ENCODE peak calls at places on chromosomes 3 and 15, in nine cellular contexts. R, Q, N, X, G, T, P, J and D are unnamed samples.

GRCh38 chr15:82122754-82123400 is 77.1 kb upstream of the MEX3B start:
- DNase-seq in R (peak; percentile 76), P (peak; percentile 26), J (no peak), N (no peak), X (no peak), T (peak; percentile 95), Q (peak; percentile 97), G (peak; percentile 91), D (peak; percentile 94)

GRCh38 chr3:66488492-66488891 is 12.3 kb downstream of the LRIG1 start:
- DNase-seq in P (no peak), T (no peak), N (no peak), Q (no peak), X (no peak), J (no peak), G (no peak), R (no peak), D (no peak)

GRCh38 chr15:65421360-65422215 is 1.2 kb downstream of the IGDCC4 start:
- DNase-seq in N (no peak), T (no peak), J (peak; percentile 83), Q (no peak), G (no peak), X (peak; percentile 52), R (peak; percentile 33), P (no peak), D (no peak)

GRCh38 chr3:192816274-192816853 is 89.0 kb upstream of the FGF12 start:
- DNase-seq in Q (peak; percentile 85), X (peak; percentile 52), J (no peak), N (no peak), P (peak; percentile 50), R (no peak), T (no peak), G (peak; percentile 50), D (peak; percentile 65)

GRCh38 chr3:52452570-52453221 is 1.1 kb downstream of the TNNC1 start:
- DNase-seq in N (no peak), T (no peak), X (peak; percentile 91), G (no peak), R (no peak), Q (no peak), J (no peak), P (no peak), D (no peak)

GRCh38 chr3:101780661-101781060 is 1.6 kb downstream of the NXPE3 start:
- DNase-seq in G (no peak), J (no peak), R (peak; percentile 36), P (no peak), T (peak; percentile 48), N (no peak), X (no peak), Q (peak; percentile 86), D (peak; percentile 67)

GRCh38 chr3:184560992-184561328 is 625 bp upstream of the EPHB3 start:
- DNase-seq in P (no peak), X (no peak), G (no peak), Q (no peak), R (no peak), T (no peak), N (no peak), J (no peak), D (no peak)

GRCh38 chr3:61181874-61182273 is 69.4 kb downstream of the FHIT start:
- DNase-seq in X (no peak), G (no peak), Q (peak; percentile 1), R (no peak), T (no peak), J (peak; percentile 64), N (peak; percentile 64), P (peak; percentile 3), D (peak; percentile 91)

GRCh38 chr3:185188816-185189215 is 36.0 kb upstream of the C3orf70 start:
- DNase-seq in Q (no peak), X (no peak), N (no peak), R (no peak), T (no peak), G (no peak), J (no peak), P (no peak), D (no peak)

GRCh38 chr15:67322481-67322880 is 67.9 kb downstream of the IQCH start:
- DNase-seq in G (no peak), J (no peak), T (no peak), R (no peak), Q (peak; percentile 41), X (no peak), P (no peak), N (no peak), D (no peak)

GRCh38 chr15:38620851-38621594 is 56.4 kb upstream of the RASGRP1 start:
- DNase-seq in T (no peak), J (no peak), R (no peak), Q (no peak), G (no peak), P (no peak), X (no peak), N (no peak), D (no peak)

DNA sequence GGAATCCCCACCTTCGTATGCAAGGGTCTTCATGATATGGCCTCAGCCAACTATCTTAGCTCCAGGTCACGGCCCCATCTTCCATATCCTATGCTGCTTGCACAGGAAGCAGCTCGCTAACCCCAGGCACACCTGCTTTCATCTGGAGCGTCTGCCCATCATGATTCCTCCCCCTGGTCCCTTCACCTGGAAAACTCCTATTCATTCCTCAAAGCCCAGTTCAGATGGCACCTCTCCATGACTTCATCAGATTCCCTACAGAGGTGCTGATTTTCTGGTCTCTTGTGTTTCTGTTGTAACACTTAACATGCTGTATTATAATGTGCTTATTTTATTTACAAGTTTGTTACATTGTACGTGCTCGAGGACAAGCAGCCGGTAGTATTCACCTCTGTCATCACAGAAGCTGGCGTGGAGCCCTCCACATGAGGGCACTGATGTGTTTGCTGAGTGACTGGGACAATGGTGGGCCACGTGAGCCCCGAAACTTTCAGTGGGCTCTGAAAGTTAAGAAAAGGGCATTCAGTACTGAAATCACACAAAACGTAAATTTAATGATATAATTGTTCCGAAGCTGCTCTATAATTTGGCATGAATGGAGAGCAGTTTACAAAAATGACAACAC is 16.2 kb downstream of the MUC20 start:
- DNase-seq in N (no peak), J (no peak), Q (no peak), G (no peak), X (no peak), T (no peak), R (no peak), P (no peak), D (no peak)
- TF ChIP-seq CTCF in N (no peak), J (no peak), Q (no peak), G (no peak), X (no peak), T (no peak), R (no peak), P (no peak), D (no peak)

GRCh38 chr3:164679245-164679644 is 399.1 kb downstream of the SI start:
- DNase-seq in R (no peak), P (no peak), Q (no peak), T (no peak), N (no peak), X (no peak), J (no peak), G (no peak), D (no peak)

GRCh38 chr3:164677317-164677716 is 401.0 kb downstream of the SI start:
- DNase-seq in T (no peak), Q (no peak), P (no peak), R (no peak), J (no peak), G (no peak), X (no peak), N (no peak), D (no peak)

DNA sequence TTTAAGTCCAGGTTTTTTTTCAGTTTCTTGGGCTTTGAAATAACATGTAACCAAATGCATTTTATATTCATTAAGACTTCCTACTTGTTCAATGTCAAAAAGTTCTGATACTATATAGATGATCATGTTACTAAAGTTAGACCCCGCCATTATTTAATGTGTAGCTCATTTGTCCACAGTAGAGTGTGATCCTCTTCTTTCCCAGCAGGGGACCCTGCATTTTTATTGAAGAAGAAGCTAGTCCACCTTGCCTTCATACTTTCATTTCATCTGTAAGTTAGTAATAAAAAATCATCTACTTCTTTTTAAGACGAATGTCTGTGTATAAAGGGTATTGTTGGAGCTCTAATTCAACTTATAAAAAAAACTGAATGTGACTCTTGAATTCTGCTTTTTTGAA is 404.6 kb downstream of the SI start:
- DNase-seq in G (no peak), R (no peak), T (no peak), X (no peak), P (peak; percentile 15), J (no peak), Q (no peak), N (no peak), D (peak; percentile 16)
- TF ChIP-seq CTCF in G (no peak), R (no peak), T (no peak), X (no peak), P (peak; percentile 34), J (no peak), Q (no peak), N (no peak), D (no peak)

GRCh38 chr3:124396397-124396796 is 333.9 kb upstream of the UMPS start:
- DNase-seq in P (no peak), N (no peak), T (no peak), R (no peak), X (no peak), J (no peak), G (no peak), Q (no peak), D (no peak)

GRCh38 chr3:124395165-124395564 is 335.1 kb upstream of the UMPS start:
- DNase-seq in X (no peak), Q (no peak), P (no peak), J (no peak), T (no peak), R (no peak), G (no peak), N (no peak), D (no peak)

GRCh38 chr3:124395584-124396340 is 334.5 kb upstream of the UMPS start:
- DNase-seq in P (no peak), X (no peak), T (no peak), R (peak; percentile 33), N (no peak), J (no peak), Q (peak; percentile 1), G (no peak), D (peak; percentile 11)

GRCh38 chr3:124391774-124392173 is 338.5 kb upstream of the UMPS start:
- DNase-seq in Q (no peak), G (no peak), R (no peak), T (no peak), J (no peak), X (no peak), N (no peak), P (no peak), D (no peak)

GRCh38 chr3:124393340-124393739 is 336.9 kb upstream of the UMPS start:
- DNase-seq in T (no peak), X (no peak), R (no peak), J (no peak), G (no peak), N (no peak), P (no peak), Q (no peak), D (no peak)
- TF ChIP-seq CTCF in T (no peak), X (no peak), R (no peak), J (no peak), G (no peak), N (no peak), P (no peak), Q (no peak), D (no peak)

GRCh38 chr3:39592729-39593128 is 125.2 kb downstream of the MOBP start:
- DNase-seq in J (no peak), N (no peak), G (no peak), T (no peak), X (no peak), P (no peak), R (no peak), Q (no peak), D (no peak)
- TF ChIP-seq CTCF in J (no peak), N (no peak), G (no peak), T (no peak), X (no peak), P (no peak), R (no peak), Q (no peak), D (no peak)